ENCODE peak calls at places on chromosome 2, in seven cellular contexts. W is lower lobe of right lung; U is H9; R is lung microvascular endothelial cell; O is activated CD4-positive, CD25-positive, alpha-beta regulatory T cell; I is fibroblast of pulmonary artery; Q is GM06990. B is an unnamed sample.

GRCh38 chr2:161362568-161363166 is 53.4 kb upstream of the TBR1 start:
- DNase-seq in Q (no peak), W (no peak), R (no peak), U (no peak), I (no peak), O (no peak), B (no peak)

GRCh38 chr2:234919711-234920110 is 32.1 kb upstream of the SH3BP4 start:
- DNase-seq in I (no peak), R (no peak), W (no peak), U (no peak), O (no peak), Q (no peak), B (no peak)

GRCh38 chr2:230944123-230944653 is 19.1 kb upstream of the GPR55 start:
- DNase-seq in Q (peak), R (no peak), I (no peak), U (no peak), O (no peak), W (no peak), B (no peak)

GRCh38 chr2:144517825-144518699 is 1.9 kb downstream of the ZEB2 start:
- DNase-seq in Q (no peak), O (no peak), I (no peak), W (no peak), R (peak), U (no peak), B (no peak)

GRCh38 chr2:18063826-18064485 is 185.5 kb downstream of the KCNS3 start:
- DNase-seq in W (no peak), O (no peak), R (no peak), U (no peak), I (no peak), Q (no peak), B (no peak)

GRCh38 chr2:121648206-121648605 is 1.1 kb downstream of the CLASP1 start:
- DNase-seq in I (no peak), W (no peak), O (no peak), U (no peak), R (no peak), Q (peak), B (no peak)

GRCh38 chr2:42216712-42217111 is 47.6 kb downstream of the EML4 start:
- DNase-seq in W (no peak), I (peak), O (no peak), Q (no peak), R (no peak), U (no peak), B (no peak)

GRCh38 chr2:85390941-85391669 is 19.1 kb downstream of the CAPG start:
- DNase-seq in I (peak), O (peak), U (peak), W (peak), Q (peak), R (peak), B (peak)

GRCh38 chr2:166410828-166411472 is 35.2 kb upstream of the SCN9A start:
- DNase-seq in I (peak), R (peak), Q (no peak), W (no peak), O (no peak), U (no peak), B (no peak)

GRCh38 chr2:144052103-144052502 is 467.8 kb downstream of the ZEB2 start:
- DNase-seq in W (no peak), Q (no peak), O (no peak), U (no peak), I (peak), R (no peak), B (no peak)

GRCh38 chr2:36824281-36824680 is 127.8 kb downstream of the VIT start:
- DNase-seq in W (no peak), R (no peak), I (no peak), O (no peak), U (peak), Q (no peak), B (no peak)

GRCh38 chr2:66441651-66442365 is 6.9 kb downstream of the MEIS1 start:
- DNase-seq in O (no peak), U (no peak), I (no peak), W (no peak), Q (no peak), R (no peak), B (no peak)

GRCh38 chr2:178825183-178825582 is 18.0 kb upstream of the TTN start:
- DNase-seq in W (no peak), O (no peak), R (peak), I (peak), Q (no peak), U (no peak), B (no peak)

GRCh38 chr2:120231564-120231973 is 8.4 kb upstream of the TMEM185B start:
- DNase-seq in Q (no peak), R (no peak), I (no peak), U (peak), W (no peak), O (no peak), B (no peak)

GRCh38 chr2:238077292-238077691 is 16.5 kb downstream of the SCLY start:
- DNase-seq in R (no peak), O (no peak), I (no peak), W (no peak), U (no peak), Q (no peak), B (no peak)

B was measured in chondrocyte.